ENCODE peak calls at places on chromosomes 12 and 14, in four cellular contexts. One of them, this sample, is unnamed. For H3K4me1 and H3K9me3, the result is how much of the 10 kb centered on the place peaks cover.

GRCh38 chr14:69335421-69335820 is 62.7 kb downstream of the ERH start:
- DNase-seq in tibial artery: no peak
- DNase-seq in psoas muscle: no peak
- DNase-seq in suprapubic skin: no peak
- DNase-seq in this sample: no peak

GRCh38 chr12:41521872-41522379 is 333.8 kb downstream of the PDZRN4 start:
- DNase-seq in tibial artery: no peak
- DNase-seq in psoas muscle: no peak
- DNase-seq in suprapubic skin: no peak
- DNase-seq in this sample: no peak

GRCh38 chr14:91232052-91232451 is 12.5 kb downstream of the GPR68 start:
- DNase-seq in tibial artery: no peak
- DNase-seq in psoas muscle: no peak
- DNase-seq in suprapubic skin: no peak
- DNase-seq in this sample: no peak

GRCh38 chr14:23929822-23930294 is 23.7 kb upstream of the DHRS4 start:
- DNase-seq in tibial artery: peak
- DNase-seq in psoas muscle: peak
- DNase-seq in suprapubic skin: peak
- DNase-seq in this sample: peak

GRCh38 chr12:132173135-132174014 is 29.1 kb downstream of the NOC4L start:
- DNase-seq in tibial artery: no peak
- DNase-seq in psoas muscle: peak
- DNase-seq in suprapubic skin: no peak
- DNase-seq in this sample: no peak

GRCh38 chr14:79564371-79564770 is 646.9 kb downstream of the DIO2 start:
- DNase-seq in tibial artery: no peak
- DNase-seq in psoas muscle: no peak
- DNase-seq in suprapubic skin: no peak
- DNase-seq in this sample: no peak

GRCh38 chr12:57242691-57243454 is 8.1 kb downstream of the STAC3 start:
- DNase-seq in tibial artery: peak
- DNase-seq in psoas muscle: peak
- DNase-seq in suprapubic skin: no peak
- DNase-seq in this sample: peak

GRCh38 chr12:124576061-124576650 is 8.7 kb upstream of the NCOR2 start:
- DNase-seq in tibial artery: no peak
- DNase-seq in psoas muscle: peak
- DNase-seq in suprapubic skin: no peak
- DNase-seq in this sample: no peak

GRCh38 chr12:68613209-68613904 is 2.7 kb downstream of the RAP1B start:
- DNase-seq in tibial artery: no peak
- DNase-seq in psoas muscle: no peak
- DNase-seq in suprapubic skin: no peak
- DNase-seq in this sample: no peak

DNA sequence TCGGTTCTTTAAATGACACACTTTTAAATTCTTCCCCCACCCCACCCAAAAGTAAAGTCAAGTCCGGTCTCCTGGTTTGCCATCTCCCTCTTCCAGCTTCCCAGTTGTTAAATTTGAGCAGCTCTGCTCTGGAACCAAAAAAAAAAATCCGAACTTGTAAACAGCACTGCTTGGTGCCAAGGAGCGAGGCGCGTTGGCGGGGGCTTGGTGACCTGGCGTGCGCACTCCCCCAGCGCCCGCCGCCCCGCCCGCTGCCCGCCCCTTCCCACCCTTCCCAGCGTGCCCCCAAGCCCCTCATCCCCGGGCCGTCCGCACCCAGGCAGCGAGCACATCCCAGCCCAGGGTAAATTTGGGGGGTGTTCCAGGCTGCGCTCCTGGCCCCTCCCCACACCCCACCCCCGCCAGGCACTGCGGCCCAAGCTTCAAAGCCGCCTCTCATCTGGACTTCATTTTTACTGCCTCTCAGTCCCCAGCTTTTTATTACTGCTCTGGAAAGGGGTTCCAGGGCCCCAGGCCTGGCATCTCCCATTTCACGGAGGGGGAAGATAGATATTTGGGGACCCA is 11.6 kb upstream of the ITGB7 start:
- DNase-seq in tibial artery: peak
- DNase-seq in psoas muscle: peak
- DNase-seq in suprapubic skin: no peak
- DNase-seq in this sample: peak
- H3K4me1 ChIP-seq in tibial artery: half or more
- H3K4me1 ChIP-seq in psoas muscle: under half
- H3K4me1 ChIP-seq in suprapubic skin: half or more
- H3K4me1 ChIP-seq in this sample: under half

GRCh38 chr14:41072776-41073175 is 533.9 kb upstream of the LRFN5 start:
- DNase-seq in tibial artery: no peak
- DNase-seq in psoas muscle: no peak
- DNase-seq in suprapubic skin: no peak
- DNase-seq in this sample: no peak
- H3K9me3 ChIP-seq in tibial artery: under half
- H3K9me3 ChIP-seq in psoas muscle: under half
- H3K9me3 ChIP-seq in suprapubic skin: under half
- H3K9me3 ChIP-seq in this sample: under half

DNA sequence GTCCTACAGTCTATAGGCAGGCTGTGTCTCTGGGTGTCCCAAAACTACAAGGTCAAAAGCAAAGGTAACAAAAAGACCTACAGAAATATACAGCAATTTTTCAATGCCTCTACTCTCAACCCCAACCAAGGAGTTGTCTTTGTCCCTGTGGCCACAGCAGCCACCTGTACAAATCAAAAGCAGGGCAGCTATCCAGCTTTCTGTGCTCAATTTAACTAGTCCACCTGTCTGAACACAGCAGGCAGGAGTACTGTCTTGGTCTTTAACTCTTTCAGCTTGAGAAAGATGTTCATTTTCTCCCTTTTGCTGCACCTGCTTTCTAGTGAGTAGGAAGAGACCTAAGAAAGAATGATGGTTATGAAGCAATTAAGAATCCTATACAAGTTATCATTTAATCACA is 19.7 kb downstream of the GDF11 start:
- DNase-seq in tibial artery: no peak
- DNase-seq in psoas muscle: no peak
- DNase-seq in suprapubic skin: no peak
- DNase-seq in this sample: no peak
- H3K4me1 ChIP-seq in tibial artery: under half
- H3K4me1 ChIP-seq in psoas muscle: under half
- H3K4me1 ChIP-seq in suprapubic skin: under half
- H3K4me1 ChIP-seq in this sample: under half

GRCh38 chr12:126570571-126570970 is 1505.3 kb downstream of the AACS start:
- DNase-seq in tibial artery: no peak
- DNase-seq in psoas muscle: no peak
- DNase-seq in suprapubic skin: no peak
- DNase-seq in this sample: no peak

GRCh38 chr12:126572170-126572569 is 1506.9 kb downstream of the AACS start:
- DNase-seq in tibial artery: no peak
- DNase-seq in psoas muscle: no peak
- DNase-seq in suprapubic skin: no peak
- DNase-seq in this sample: no peak

GRCh38 chr12:126569706-126570105 is 1504.5 kb downstream of the AACS start:
- DNase-seq in tibial artery: no peak
- DNase-seq in psoas muscle: no peak
- DNase-seq in suprapubic skin: no peak
- DNase-seq in this sample: no peak

GRCh38 chr12:126567016-126567415 is 1501.8 kb downstream of the AACS start:
- DNase-seq in tibial artery: no peak
- DNase-seq in psoas muscle: peak
- DNase-seq in suprapubic skin: no peak
- DNase-seq in this sample: peak
- H3K9me3 ChIP-seq in tibial artery: under half
- H3K9me3 ChIP-seq in psoas muscle: under half
- H3K9me3 ChIP-seq in suprapubic skin: under half
- H3K9me3 ChIP-seq in this sample: under half

DNA sequence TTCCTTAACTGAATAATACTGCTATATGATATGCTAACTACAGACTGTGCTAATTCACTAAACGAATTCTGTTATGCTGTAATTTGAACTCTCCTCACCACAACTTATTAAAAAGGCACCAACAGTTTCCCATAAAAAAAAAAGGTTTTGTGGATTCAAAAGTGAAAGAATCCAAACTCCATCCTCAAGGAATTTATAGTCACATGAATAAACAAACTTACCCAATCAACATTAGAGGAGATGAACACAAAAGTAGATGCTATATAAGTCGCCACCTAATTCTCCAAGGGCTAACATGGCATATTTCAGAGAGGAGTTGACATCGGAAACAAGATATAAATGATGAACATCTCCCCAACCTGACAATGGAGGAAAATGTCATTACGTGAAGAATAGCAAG is 265.4 kb upstream of the PRKD1 start:
- DNase-seq in tibial artery: no peak
- DNase-seq in psoas muscle: no peak
- DNase-seq in suprapubic skin: no peak
- DNase-seq in this sample: no peak
- H3K4me1 ChIP-seq in tibial artery: under half
- H3K4me1 ChIP-seq in psoas muscle: under half
- H3K4me1 ChIP-seq in suprapubic skin: under half
- H3K4me1 ChIP-seq in this sample: under half